ENCODE peak calls at places on chromosomes 2 and 18, in nine cellular contexts. D is naive thymus-derived CD4-positive, alpha-beta T cell; M is CD4-positive, CD25-positive, alpha-beta regulatory T cell; H is mammary epithelial cell; O is iPS DF 6.9; V is esophagus muscularis mucosa; Q is PC-9; L is testis; Y is cardiac muscle cell. U is an unnamed sample.

GRCh38 chr18:58788470-58788869 is 76.2 kb upstream of the ZNF532 start:
- DNase-seq in D (no peak), M (no peak), H (peak), O (no peak), V (no peak), Q (no peak), L (no peak), Y (no peak), U (no peak)

GRCh38 chr18:13145636-13146190 is 72.8 kb upstream of the LDLRAD4 start:
- DNase-seq in D (no peak), M (no peak), H (no peak), O (no peak), V (no peak), Q (no peak), L (no peak), Y (no peak), U (no peak)

GRCh38 chr2:151767536-151767935 is 33.3 kb upstream of the NEB start:
- DNase-seq in D (no peak), M (no peak), H (no peak), O (no peak), V (no peak), Q (no peak), L (no peak), Y (no peak), U (no peak)

GRCh38 chr2:215238485-215239098 is 73.3 kb upstream of the ATIC start:
- DNase-seq in D (no peak), M (no peak), H (peak), O (no peak), V (no peak), Q (no peak), L (no peak), Y (peak), U (no peak)

GRCh38 chr18:12839526-12840196 is 44.4 kb downstream of the PTPN2 start:
- DNase-seq in D (no peak), M (peak), H (peak), O (no peak), V (no peak), Q (no peak), L (no peak), Y (peak), U (no peak)

GRCh38 chr2:85893428-85894258 is 4.9 kb upstream of the ST3GAL5 start:
- DNase-seq in D (no peak), M (no peak), H (peak), O (no peak), V (no peak), Q (no peak), L (no peak), Y (peak), U (no peak)

GRCh38 chr18:34661464-34662087 is 48.5 kb upstream of the DTNA start:
- DNase-seq in D (no peak), M (no peak), H (peak), O (peak), V (no peak), Q (no peak), L (no peak), Y (peak), U (no peak)

GRCh38 chr2:28036307-28036706 is 145.8 kb downstream of the BABAM2 start:
- DNase-seq in D (no peak), M (no peak), H (no peak), O (no peak), V (no peak), Q (no peak), L (no peak), Y (no peak), U (no peak)

GRCh38 chr18:14933049-14933851 is 185.3 kb downstream of the ANKRD30B start:
- DNase-seq in D (no peak), M (no peak), H (no peak), O (no peak), V (peak), Q (no peak), L (no peak), Y (no peak), U (peak)

GRCh38 chr2:176105078-176105726 is 1.9 kb upstream of the HOXD11 start:
- DNase-seq in D (no peak), M (no peak), H (no peak), O (no peak), V (no peak), Q (no peak), L (no peak), Y (no peak), U (no peak)

GRCh38 chr2:18154259-18154658 is 275.8 kb downstream of the KCNS3 start:
- DNase-seq in D (no peak), M (no peak), H (peak), O (no peak), V (no peak), Q (peak), L (no peak), Y (no peak), U (no peak)

GRCh38 chr2:159933727-159934049 is 128.7 kb downstream of the PLA2R1 start:
- DNase-seq in D (no peak), M (no peak), H (no peak), O (no peak), V (no peak), Q (no peak), L (no peak), Y (no peak), U (no peak)

GRCh38 chr2:42296226-42296625 is 64.8 kb downstream of the COX7A2L start:
- DNase-seq in D (no peak), M (no peak), H (no peak), O (no peak), V (no peak), Q (no peak), L (no peak), Y (no peak), U (no peak)

GRCh38 chr18:57833441-57834101 is 30.5 kb upstream of the ATP8B1 start:
- DNase-seq in D (no peak), M (no peak), H (no peak), O (no peak), V (no peak), Q (peak), L (no peak), Y (peak), U (peak)

GRCh38 chr2:15935189-15935588 is 5.2 kb upstream of the MYCN start:
- DNase-seq in D (no peak), M (no peak), H (no peak), O (no peak), V (no peak), Q (no peak), L (no peak), Y (no peak), U (no peak)

DNA sequence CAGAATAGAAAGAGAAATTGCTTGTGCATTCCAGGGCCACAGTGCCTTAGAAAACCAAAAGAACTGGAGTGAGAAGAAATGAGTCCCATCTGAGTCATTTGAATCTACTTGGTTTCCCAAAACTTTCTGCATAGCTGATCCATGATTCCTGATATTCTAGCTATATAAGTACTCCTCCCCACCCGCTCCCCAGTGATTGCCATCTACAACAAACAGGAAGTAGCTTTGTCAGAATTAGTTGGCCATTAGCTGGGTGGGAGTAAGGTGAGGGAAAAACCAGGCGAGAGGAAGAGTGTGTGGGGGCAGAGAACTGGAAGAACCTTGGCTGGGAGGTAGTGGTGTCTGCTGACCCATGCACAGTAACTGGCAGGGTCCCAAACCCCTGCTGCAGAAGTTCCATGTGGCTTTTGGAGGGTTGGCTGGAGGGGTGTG is 122.1 kb downstream of the ACAA2 start:
- DNase-seq in D (no peak), M (no peak), H (peak), O (no peak), V (no peak), Q (peak), L (no peak), Y (peak), U (no peak)
- H3K4me3 ChIP-seq in D (no peak), M (no peak), H (no peak), O (no peak), V (no peak), Q (peak), L (no peak), Y (no peak), U (no peak)

GRCh38 chr18:48715651-48716354 is 177.0 kb downstream of the CTIF start:
- DNase-seq in D (no peak), M (no peak), H (no peak), O (no peak), V (no peak), Q (no peak), L (peak), Y (peak), U (peak)

GRCh38 chr18:48714873-48715272 is 176.0 kb downstream of the CTIF start:
- DNase-seq in D (no peak), M (no peak), H (no peak), O (no peak), V (no peak), Q (no peak), L (no peak), Y (no peak), U (peak)

GRCh38 chr18:48709371-48709770 is 170.5 kb downstream of the CTIF start:
- DNase-seq in D (no peak), M (no peak), H (no peak), O (no peak), V (no peak), Q (no peak), L (no peak), Y (no peak), U (no peak)

GRCh38 chr18:48711651-48712486 is 173.0 kb downstream of the CTIF start:
- DNase-seq in D (no peak), M (peak), H (no peak), O (no peak), V (no peak), Q (peak), L (no peak), Y (peak), U (peak)

GRCh38 chr18:48713302-48713701 is 174.5 kb downstream of the CTIF start:
- DNase-seq in D (no peak), M (no peak), H (no peak), O (no peak), V (no peak), Q (no peak), L (peak), Y (peak), U (peak)
- H3K27ac ChIP-seq in D (no peak), M (no peak), H (no peak), O (no peak), V (no peak), Q (no peak), L (no peak), Y (no peak), U (no peak)

DNA sequence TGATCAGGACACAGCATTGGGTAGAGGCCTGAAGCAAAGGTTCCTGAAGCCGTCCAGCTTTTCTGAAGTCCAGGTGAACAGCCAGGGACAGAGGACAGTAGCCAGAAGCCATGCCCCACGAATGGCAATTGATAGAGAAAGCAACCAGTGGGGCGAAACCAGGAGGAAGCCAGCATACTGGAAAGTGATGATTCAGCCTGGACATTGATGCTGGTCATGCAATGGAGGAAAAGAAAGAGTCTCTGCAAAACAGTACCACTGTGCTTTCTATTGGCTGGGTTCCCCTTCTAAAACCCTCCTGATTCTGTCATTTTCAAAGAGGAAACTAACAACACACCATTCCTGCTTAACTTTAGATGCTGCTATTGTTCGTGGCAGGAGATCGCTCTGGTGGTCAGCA is 221.4 kb upstream of the EPAS1 start:
- DNase-seq in D (no peak), M (no peak), H (no peak), O (no peak), V (no peak), Q (no peak), L (no peak), Y (no peak), U (no peak)
- H3K4me3 ChIP-seq in D (no peak), M (no peak), H (no peak), O (no peak), V (no peak), Q (no peak), L (no peak), Y (no peak), U (no peak)

GRCh38 chr2:239119346-239120126 is 271.7 kb downstream of the TWIST2 start:
- DNase-seq in D (no peak), M (no peak), H (no peak), O (no peak), V (no peak), Q (no peak), L (no peak), Y (no peak), U (no peak)
- H3K27ac ChIP-seq in D (no peak), M (no peak), H (no peak), O (no peak), V (no peak), Q (no peak), L (no peak), Y (no peak), U (no peak)

GRCh38 chr2:171706152-171706803 is 19.0 kb downstream of the DYNC1I2 start:
- DNase-seq in D (peak), M (peak), H (peak), O (no peak), V (no peak), Q (no peak), L (no peak), Y (peak), U (no peak)
- H3K4me3 ChIP-seq in D (no peak), M (peak), H (no peak), O (no peak), V (no peak), Q (no peak), L (no peak), Y (no peak), U (no peak)

DNA sequence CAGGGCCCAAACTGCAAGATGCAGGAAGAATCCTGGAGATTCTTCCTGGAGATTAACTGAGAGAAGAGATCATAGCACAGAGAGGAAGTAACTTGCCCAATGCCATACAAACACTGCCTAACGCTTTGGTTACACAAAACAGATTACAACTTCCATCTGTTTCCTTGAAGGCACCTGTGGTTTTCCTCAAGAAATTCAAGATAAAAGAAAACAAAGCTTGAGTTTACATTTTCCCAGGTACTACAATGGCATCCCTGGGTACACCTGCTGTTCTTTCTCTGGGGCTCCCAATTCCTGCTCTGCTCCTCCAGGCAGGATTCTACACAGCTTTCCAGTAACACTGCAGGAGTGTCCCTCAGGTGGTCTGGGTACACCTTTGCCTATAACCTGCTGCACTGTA is 781.9 kb upstream of the ID2 start:
- DNase-seq in D (no peak), M (no peak), H (no peak), O (no peak), V (no peak), Q (no peak), L (no peak), Y (no peak), U (no peak)
- H3K27ac ChIP-seq in D (no peak), M (no peak), H (no peak), O (peak), V (no peak), Q (no peak), L (no peak), Y (no peak), U (no peak)

U was measured in colonic mucosa.